ENCODE peak calls at places on chromosomes 7 and 10, in ten cellular contexts. One of them, this sample, is unnamed.
A peak's percentile ranks its signal among the peaks of the same experiment; 100 is the strongest.

GRCh38 chr10:75107756-75108683 is 3.4 kb upstream of the SAMD8 start:
- DNase-seq in CD8-positive, alpha-beta memory T cell: no peak
- DNase-seq in activated CD8-positive, alpha-beta memory T cell treated with anti-CD3 and anti-CD28 coated beads for 24 hours: no peak
- DNase-seq in stimulated activated CD4-positive, alpha-beta T cell treated with anti-CD3 and anti-CD28 coated beads, Interleukin-1b, Interleukin-23, amount 100 ng/mL, for 1 hour: no peak
- DNase-seq in stimulated activated CD8-positive, alpha-beta memory T cell treated with anti-CD3 and anti-CD28 coated beads, Interleukin-7, amount 100 ng/mL, for 24 hours: no peak
- DNase-seq in epithelial cell of esophagus: peak; percentile 91
- DNase-seq in fibroblast of gingiva: no peak
- DNase-seq in adrenal gland: no peak
- DNase-seq in fibroblast of pulmonary artery: no peak
- DNase-seq in GM13976: no peak
- DNase-seq in this sample: no peak

GRCh38 chr10:6059506-6059905 is 2.7 kb downstream of the IL2RA start:
- DNase-seq in fibroblast of pulmonary artery: no peak
- DNase-seq in adrenal gland: peak; percentile 5
- DNase-seq in fibroblast of gingiva: no peak
- DNase-seq in GM13976: no peak
- DNase-seq in epithelial cell of esophagus: no peak
- DNase-seq in stimulated activated CD4-positive, alpha-beta T cell treated with anti-CD3 and anti-CD28 coated beads, Interleukin-1b, Interleukin-23, amount 100 ng/mL, for 1 hour: no peak
- DNase-seq in stimulated activated CD8-positive, alpha-beta memory T cell treated with anti-CD3 and anti-CD28 coated beads, Interleukin-7, amount 100 ng/mL, for 24 hours: no peak
- DNase-seq in CD8-positive, alpha-beta memory T cell: no peak
- DNase-seq in activated CD8-positive, alpha-beta memory T cell treated with anti-CD3 and anti-CD28 coated beads for 24 hours: peak; percentile 59
- DNase-seq in this sample: no peak

GRCh38 chr7:17236603-17237002 is 61.8 kb upstream of the AHR start:
- DNase-seq in CD8-positive, alpha-beta memory T cell: no peak
- DNase-seq in fibroblast of pulmonary artery: peak; percentile 52
- DNase-seq in epithelial cell of esophagus: peak; percentile 33
- DNase-seq in fibroblast of gingiva: no peak
- DNase-seq in adrenal gland: no peak
- DNase-seq in GM13976: no peak
- DNase-seq in activated CD8-positive, alpha-beta memory T cell treated with anti-CD3 and anti-CD28 coated beads for 24 hours: no peak
- DNase-seq in stimulated activated CD8-positive, alpha-beta memory T cell treated with anti-CD3 and anti-CD28 coated beads, Interleukin-7, amount 100 ng/mL, for 24 hours: no peak
- DNase-seq in stimulated activated CD4-positive, alpha-beta T cell treated with anti-CD3 and anti-CD28 coated beads, Interleukin-1b, Interleukin-23, amount 100 ng/mL, for 1 hour: no peak
- DNase-seq in this sample: no peak

GRCh38 chr10:96614515-96614914 is 27.7 kb upstream of the TM9SF3 start:
- DNase-seq in adrenal gland: peak; percentile 62
- DNase-seq in stimulated activated CD4-positive, alpha-beta T cell treated with anti-CD3 and anti-CD28 coated beads, Interleukin-1b, Interleukin-23, amount 100 ng/mL, for 1 hour: no peak
- DNase-seq in fibroblast of gingiva: peak; percentile 28
- DNase-seq in epithelial cell of esophagus: peak; percentile 73
- DNase-seq in stimulated activated CD8-positive, alpha-beta memory T cell treated with anti-CD3 and anti-CD28 coated beads, Interleukin-7, amount 100 ng/mL, for 24 hours: no peak
- DNase-seq in fibroblast of pulmonary artery: peak; percentile 31
- DNase-seq in CD8-positive, alpha-beta memory T cell: no peak
- DNase-seq in GM13976: no peak
- DNase-seq in activated CD8-positive, alpha-beta memory T cell treated with anti-CD3 and anti-CD28 coated beads for 24 hours: no peak
- DNase-seq in this sample: peak; percentile 47

GRCh38 chr10:73182568-73182967 is 14.6 kb downstream of the FAM149B1 start:
- DNase-seq in fibroblast of pulmonary artery: peak; percentile 60
- DNase-seq in epithelial cell of esophagus: no peak
- DNase-seq in CD8-positive, alpha-beta memory T cell: no peak
- DNase-seq in fibroblast of gingiva: no peak
- DNase-seq in stimulated activated CD4-positive, alpha-beta T cell treated with anti-CD3 and anti-CD28 coated beads, Interleukin-1b, Interleukin-23, amount 100 ng/mL, for 1 hour: no peak
- DNase-seq in activated CD8-positive, alpha-beta memory T cell treated with anti-CD3 and anti-CD28 coated beads for 24 hours: no peak
- DNase-seq in stimulated activated CD8-positive, alpha-beta memory T cell treated with anti-CD3 and anti-CD28 coated beads, Interleukin-7, amount 100 ng/mL, for 24 hours: no peak
- DNase-seq in GM13976: no peak
- DNase-seq in adrenal gland: no peak
- DNase-seq in this sample: no peak

GRCh38 chr7:76505168-76506080 is 4.9 kb upstream of the UPK3B start:
- DNase-seq in fibroblast of pulmonary artery: no peak
- DNase-seq in fibroblast of gingiva: no peak
- DNase-seq in epithelial cell of esophagus: no peak
- DNase-seq in adrenal gland: no peak
- DNase-seq in CD8-positive, alpha-beta memory T cell: no peak
- DNase-seq in stimulated activated CD4-positive, alpha-beta T cell treated with anti-CD3 and anti-CD28 coated beads, Interleukin-1b, Interleukin-23, amount 100 ng/mL, for 1 hour: no peak
- DNase-seq in GM13976: peak; percentile 33
- DNase-seq in activated CD8-positive, alpha-beta memory T cell treated with anti-CD3 and anti-CD28 coated beads for 24 hours: peak; percentile 47
- DNase-seq in stimulated activated CD8-positive, alpha-beta memory T cell treated with anti-CD3 and anti-CD28 coated beads, Interleukin-7, amount 100 ng/mL, for 24 hours: no peak
- DNase-seq in this sample: no peak

GRCh38 chr7:44100458-44101303 is 3.5 kb upstream of the AEBP1 start:
- DNase-seq in stimulated activated CD8-positive, alpha-beta memory T cell treated with anti-CD3 and anti-CD28 coated beads, Interleukin-7, amount 100 ng/mL, for 24 hours: no peak
- DNase-seq in stimulated activated CD4-positive, alpha-beta T cell treated with anti-CD3 and anti-CD28 coated beads, Interleukin-1b, Interleukin-23, amount 100 ng/mL, for 1 hour: no peak
- DNase-seq in fibroblast of gingiva: peak; percentile 92
- DNase-seq in epithelial cell of esophagus: no peak
- DNase-seq in adrenal gland: no peak
- DNase-seq in CD8-positive, alpha-beta memory T cell: no peak
- DNase-seq in activated CD8-positive, alpha-beta memory T cell treated with anti-CD3 and anti-CD28 coated beads for 24 hours: no peak
- DNase-seq in GM13976: no peak
- DNase-seq in fibroblast of pulmonary artery: peak; percentile 54
- DNase-seq in this sample: peak; percentile 63

GRCh38 chr10:2081501-2081900 is 344.2 kb upstream of the ADARB2 start:
- DNase-seq in fibroblast of pulmonary artery: no peak
- DNase-seq in adrenal gland: no peak
- DNase-seq in GM13976: no peak
- DNase-seq in stimulated activated CD8-positive, alpha-beta memory T cell treated with anti-CD3 and anti-CD28 coated beads, Interleukin-7, amount 100 ng/mL, for 24 hours: no peak
- DNase-seq in activated CD8-positive, alpha-beta memory T cell treated with anti-CD3 and anti-CD28 coated beads for 24 hours: no peak
- DNase-seq in CD8-positive, alpha-beta memory T cell: no peak
- DNase-seq in fibroblast of gingiva: no peak
- DNase-seq in epithelial cell of esophagus: peak; percentile 6
- DNase-seq in stimulated activated CD4-positive, alpha-beta T cell treated with anti-CD3 and anti-CD28 coated beads, Interleukin-1b, Interleukin-23, amount 100 ng/mL, for 1 hour: no peak
- DNase-seq in this sample: no peak

GRCh38 chr7:2040893-2041270 is 191.9 kb downstream of the MAD1L1 start:
- DNase-seq in GM13976: no peak
- DNase-seq in adrenal gland: no peak
- DNase-seq in stimulated activated CD8-positive, alpha-beta memory T cell treated with anti-CD3 and anti-CD28 coated beads, Interleukin-7, amount 100 ng/mL, for 24 hours: no peak
- DNase-seq in fibroblast of gingiva: no peak
- DNase-seq in fibroblast of pulmonary artery: no peak
- DNase-seq in epithelial cell of esophagus: no peak
- DNase-seq in stimulated activated CD4-positive, alpha-beta T cell treated with anti-CD3 and anti-CD28 coated beads, Interleukin-1b, Interleukin-23, amount 100 ng/mL, for 1 hour: no peak
- DNase-seq in activated CD8-positive, alpha-beta memory T cell treated with anti-CD3 and anti-CD28 coated beads for 24 hours: no peak
- DNase-seq in CD8-positive, alpha-beta memory T cell: peak; percentile 20
- DNase-seq in this sample: no peak

GRCh38 chr10:29415876-29416275 is 127.0 kb downstream of the LYZL1 start:
- DNase-seq in adrenal gland: no peak
- DNase-seq in GM13976: no peak
- DNase-seq in activated CD8-positive, alpha-beta memory T cell treated with anti-CD3 and anti-CD28 coated beads for 24 hours: no peak
- DNase-seq in epithelial cell of esophagus: no peak
- DNase-seq in CD8-positive, alpha-beta memory T cell: no peak
- DNase-seq in fibroblast of gingiva: no peak
- DNase-seq in fibroblast of pulmonary artery: peak; percentile 31
- DNase-seq in stimulated activated CD4-positive, alpha-beta T cell treated with anti-CD3 and anti-CD28 coated beads, Interleukin-1b, Interleukin-23, amount 100 ng/mL, for 1 hour: no peak
- DNase-seq in stimulated activated CD8-positive, alpha-beta memory T cell treated with anti-CD3 and anti-CD28 coated beads, Interleukin-7, amount 100 ng/mL, for 24 hours: no peak
- DNase-seq in this sample: no peak

GRCh38 chr7:142669074-142669654 is 80.1 kb upstream of the PRSS1 start:
- DNase-seq in epithelial cell of esophagus: peak; percentile 5
- DNase-seq in fibroblast of pulmonary artery: peak; percentile 36
- DNase-seq in activated CD8-positive, alpha-beta memory T cell treated with anti-CD3 and anti-CD28 coated beads for 24 hours: no peak
- DNase-seq in adrenal gland: no peak
- DNase-seq in GM13976: peak; percentile 26
- DNase-seq in fibroblast of gingiva: no peak
- DNase-seq in stimulated activated CD8-positive, alpha-beta memory T cell treated with anti-CD3 and anti-CD28 coated beads, Interleukin-7, amount 100 ng/mL, for 24 hours: no peak
- DNase-seq in stimulated activated CD4-positive, alpha-beta T cell treated with anti-CD3 and anti-CD28 coated beads, Interleukin-1b, Interleukin-23, amount 100 ng/mL, for 1 hour: no peak
- DNase-seq in CD8-positive, alpha-beta memory T cell: peak; percentile 20
- DNase-seq in this sample: peak; percentile 2

GRCh38 chr10:47178537-47179290 is 121.3 kb upstream of the GDF10 start:
- DNase-seq in activated CD8-positive, alpha-beta memory T cell treated with anti-CD3 and anti-CD28 coated beads for 24 hours: no peak
- DNase-seq in stimulated activated CD4-positive, alpha-beta T cell treated with anti-CD3 and anti-CD28 coated beads, Interleukin-1b, Interleukin-23, amount 100 ng/mL, for 1 hour: no peak
- DNase-seq in CD8-positive, alpha-beta memory T cell: no peak
- DNase-seq in adrenal gland: no peak
- DNase-seq in stimulated activated CD8-positive, alpha-beta memory T cell treated with anti-CD3 and anti-CD28 coated beads, Interleukin-7, amount 100 ng/mL, for 24 hours: no peak
- DNase-seq in fibroblast of gingiva: no peak
- DNase-seq in fibroblast of pulmonary artery: no peak
- DNase-seq in epithelial cell of esophagus: no peak
- DNase-seq in GM13976: no peak
- DNase-seq in this sample: no peak

GRCh38 chr7:33961948-33962347 is 56.6 kb downstream of the BMPER start:
- DNase-seq in stimulated activated CD8-positive, alpha-beta memory T cell treated with anti-CD3 and anti-CD28 coated beads, Interleukin-7, amount 100 ng/mL, for 24 hours: no peak
- DNase-seq in epithelial cell of esophagus: no peak
- DNase-seq in GM13976: no peak
- DNase-seq in activated CD8-positive, alpha-beta memory T cell treated with anti-CD3 and anti-CD28 coated beads for 24 hours: no peak
- DNase-seq in stimulated activated CD4-positive, alpha-beta T cell treated with anti-CD3 and anti-CD28 coated beads, Interleukin-1b, Interleukin-23, amount 100 ng/mL, for 1 hour: no peak
- DNase-seq in CD8-positive, alpha-beta memory T cell: no peak
- DNase-seq in fibroblast of pulmonary artery: no peak
- DNase-seq in fibroblast of gingiva: peak; percentile 85
- DNase-seq in adrenal gland: no peak
- DNase-seq in this sample: no peak

GRCh38 chr7:191105-192034 is 1.0 kb upstream of the FAM20C start:
- DNase-seq in GM13976: no peak
- DNase-seq in CD8-positive, alpha-beta memory T cell: no peak
- DNase-seq in adrenal gland: peak; percentile 65
- DNase-seq in fibroblast of pulmonary artery: peak; percentile 88
- DNase-seq in stimulated activated CD8-positive, alpha-beta memory T cell treated with anti-CD3 and anti-CD28 coated beads, Interleukin-7, amount 100 ng/mL, for 24 hours: no peak
- DNase-seq in fibroblast of gingiva: peak; percentile 82
- DNase-seq in stimulated activated CD4-positive, alpha-beta T cell treated with anti-CD3 and anti-CD28 coated beads, Interleukin-1b, Interleukin-23, amount 100 ng/mL, for 1 hour: no peak
- DNase-seq in epithelial cell of esophagus: peak; percentile 62
- DNase-seq in activated CD8-positive, alpha-beta memory T cell treated with anti-CD3 and anti-CD28 coated beads for 24 hours: no peak
- DNase-seq in this sample: peak; percentile 88

This sample was measured in hepatic stellate cell.